ENCODE peak calls at places on chromosomes 3 and 15, in ten cellular contexts. One of them, this sample, is unnamed.
A peak's percentile ranks its signal among the peaks of the same experiment; 100 is the strongest.

GRCh38 chr3:47630810-47631209 is 52.1 kb upstream of the CSPG5 start:
- DNase-seq in uterus: no peak
- DNase-seq in dorsolateral prefrontal cortex: no peak
- DNase-seq in DND-41: no peak
- DNase-seq in H9: no peak
- DNase-seq in lower lobe of right lung: no peak
- DNase-seq in ovary: no peak
- DNase-seq in RWPE1: no peak
- DNase-seq in substantia nigra: no peak
- DNase-seq in left ventricle myocardium inferior: no peak
- DNase-seq in this sample: no peak

GRCh38 chr15:65655026-65655425 is 33.3 kb downstream of the SLC24A1 start:
- DNase-seq in uterus: no peak
- DNase-seq in dorsolateral prefrontal cortex: no peak
- DNase-seq in DND-41: no peak
- DNase-seq in H9: no peak
- DNase-seq in lower lobe of right lung: no peak
- DNase-seq in ovary: no peak
- DNase-seq in RWPE1: peak; percentile 58
- DNase-seq in substantia nigra: no peak
- DNase-seq in left ventricle myocardium inferior: no peak
- DNase-seq in this sample: no peak

GRCh38 chr3:18843188-18843587 is 305.1 kb upstream of the KCNH8 start:
- DNase-seq in uterus: no peak
- DNase-seq in dorsolateral prefrontal cortex: no peak
- DNase-seq in DND-41: no peak
- DNase-seq in H9: no peak
- DNase-seq in lower lobe of right lung: no peak
- DNase-seq in ovary: no peak
- DNase-seq in RWPE1: no peak
- DNase-seq in substantia nigra: no peak
- DNase-seq in left ventricle myocardium inferior: no peak
- DNase-seq in this sample: no peak

GRCh38 chr3:132262305-132262704 is 54.9 kb upstream of the ACP3 start:
- DNase-seq in uterus: no peak
- DNase-seq in dorsolateral prefrontal cortex: no peak
- DNase-seq in DND-41: no peak
- DNase-seq in H9: no peak
- DNase-seq in lower lobe of right lung: no peak
- DNase-seq in ovary: no peak
- DNase-seq in RWPE1: no peak
- DNase-seq in substantia nigra: no peak
- DNase-seq in left ventricle myocardium inferior: no peak
- DNase-seq in this sample: no peak

GRCh38 chr3:143883151-143883550 is 34.9 kb upstream of the SLC9A9 start:
- DNase-seq in uterus: no peak
- DNase-seq in dorsolateral prefrontal cortex: no peak
- DNase-seq in DND-41: no peak
- DNase-seq in H9: no peak
- DNase-seq in lower lobe of right lung: no peak
- DNase-seq in ovary: no peak
- DNase-seq in RWPE1: no peak
- DNase-seq in substantia nigra: no peak
- DNase-seq in left ventricle myocardium inferior: no peak
- DNase-seq in this sample: no peak

GRCh38 chr15:57866149-57866736 is 159.7 kb downstream of the POLR2M start:
- DNase-seq in uterus: peak; percentile 37
- DNase-seq in dorsolateral prefrontal cortex: no peak
- DNase-seq in DND-41: peak; percentile 67
- DNase-seq in H9: peak; percentile 67
- DNase-seq in lower lobe of right lung: peak; percentile 77
- DNase-seq in ovary: peak; percentile 30
- DNase-seq in RWPE1: peak; percentile 60
- DNase-seq in substantia nigra: no peak
- DNase-seq in left ventricle myocardium inferior: peak; percentile 68
- DNase-seq in this sample: no peak

GRCh38 chr3:132507657-132508056 is 89.4 kb upstream of the ACKR4 start:
- DNase-seq in uterus: no peak
- DNase-seq in dorsolateral prefrontal cortex: no peak
- DNase-seq in DND-41: no peak
- DNase-seq in H9: no peak
- DNase-seq in lower lobe of right lung: no peak
- DNase-seq in ovary: no peak
- DNase-seq in RWPE1: no peak
- DNase-seq in substantia nigra: no peak
- DNase-seq in left ventricle myocardium inferior: no peak
- DNase-seq in this sample: no peak

GRCh38 chr3:135779590-135780235 is 185.8 kb upstream of the PPP2R3A start:
- DNase-seq in uterus: no peak
- DNase-seq in dorsolateral prefrontal cortex: no peak
- DNase-seq in DND-41: no peak
- DNase-seq in H9: no peak
- DNase-seq in lower lobe of right lung: no peak
- DNase-seq in ovary: no peak
- DNase-seq in RWPE1: no peak
- DNase-seq in substantia nigra: no peak
- DNase-seq in left ventricle myocardium inferior: no peak
- DNase-seq in this sample: no peak

GRCh38 chr15:63089260-63090043 is 32.2 kb upstream of the LACTB start:
- DNase-seq in uterus: peak; percentile 82
- DNase-seq in dorsolateral prefrontal cortex: peak; percentile 13
- DNase-seq in DND-41: peak; percentile 49
- DNase-seq in H9: peak; percentile 86
- DNase-seq in lower lobe of right lung: no peak
- DNase-seq in ovary: no peak
- DNase-seq in RWPE1: no peak
- DNase-seq in substantia nigra: no peak
- DNase-seq in left ventricle myocardium inferior: peak; percentile 41
- DNase-seq in this sample: no peak

GRCh38 chr3:126827121-126827520 is 123.1 kb downstream of the CHCHD6 start:
- DNase-seq in uterus: no peak
- DNase-seq in dorsolateral prefrontal cortex: no peak
- DNase-seq in DND-41: no peak
- DNase-seq in H9: no peak
- DNase-seq in lower lobe of right lung: no peak
- DNase-seq in ovary: no peak
- DNase-seq in RWPE1: no peak
- DNase-seq in substantia nigra: no peak
- DNase-seq in left ventricle myocardium inferior: peak; percentile 54
- DNase-seq in this sample: no peak

GRCh38 chr15:44370830-44371229 is 56.6 kb upstream of the CTDSPL2 start:
- DNase-seq in uterus: no peak
- DNase-seq in dorsolateral prefrontal cortex: no peak
- DNase-seq in DND-41: no peak
- DNase-seq in H9: no peak
- DNase-seq in lower lobe of right lung: no peak
- DNase-seq in ovary: no peak
- DNase-seq in RWPE1: no peak
- DNase-seq in substantia nigra: no peak
- DNase-seq in left ventricle myocardium inferior: no peak
- DNase-seq in this sample: no peak

GRCh38 chr3:52298147-52299098 is 10.8 kb downstream of the GLYCTK start:
- DNase-seq in uterus: no peak
- DNase-seq in dorsolateral prefrontal cortex: no peak
- DNase-seq in DND-41: no peak
- DNase-seq in H9: peak; percentile 44
- DNase-seq in lower lobe of right lung: no peak
- DNase-seq in ovary: peak; percentile 49
- DNase-seq in RWPE1: no peak
- DNase-seq in substantia nigra: no peak
- DNase-seq in left ventricle myocardium inferior: no peak
- DNase-seq in this sample: no peak

GRCh38 chr3:195154111-195154791 is 116.7 kb downstream of the XXYLT1 start:
- DNase-seq in uterus: peak; percentile 49
- DNase-seq in dorsolateral prefrontal cortex: no peak
- DNase-seq in DND-41: no peak
- DNase-seq in H9: no peak
- DNase-seq in lower lobe of right lung: no peak
- DNase-seq in ovary: peak; percentile 51
- DNase-seq in RWPE1: no peak
- DNase-seq in substantia nigra: no peak
- DNase-seq in left ventricle myocardium inferior: no peak
- DNase-seq in this sample: no peak

GRCh38 chr15:97972366-97972765 is 11.9 kb downstream of the ARRDC4 start:
- DNase-seq in uterus: no peak
- DNase-seq in dorsolateral prefrontal cortex: peak; percentile 79
- DNase-seq in DND-41: no peak
- DNase-seq in H9: no peak
- DNase-seq in lower lobe of right lung: no peak
- DNase-seq in ovary: no peak
- DNase-seq in RWPE1: no peak
- DNase-seq in substantia nigra: no peak
- DNase-seq in left ventricle myocardium inferior: no peak
- DNase-seq in this sample: no peak

GRCh38 chr15:82952156-82953081 is at the start of gene HOMER2:
- DNase-seq in uterus: no peak
- DNase-seq in dorsolateral prefrontal cortex: peak; percentile 25
- DNase-seq in DND-41: no peak
- DNase-seq in H9: peak; percentile 55
- DNase-seq in lower lobe of right lung: peak; percentile 58
- DNase-seq in ovary: no peak
- DNase-seq in RWPE1: peak; percentile 42
- DNase-seq in substantia nigra: no peak
- DNase-seq in left ventricle myocardium inferior: peak; percentile 37
- DNase-seq in this sample: no peak

GRCh38 chr3:176909044-176909443 is 288.2 kb downstream of the TBL1XR1 start:
- DNase-seq in uterus: no peak
- DNase-seq in dorsolateral prefrontal cortex: no peak
- DNase-seq in DND-41: no peak
- DNase-seq in H9: no peak
- DNase-seq in lower lobe of right lung: no peak
- DNase-seq in ovary: no peak
- DNase-seq in RWPE1: no peak
- DNase-seq in substantia nigra: no peak
- DNase-seq in left ventricle myocardium inferior: no peak
- DNase-seq in this sample: no peak

DNA sequence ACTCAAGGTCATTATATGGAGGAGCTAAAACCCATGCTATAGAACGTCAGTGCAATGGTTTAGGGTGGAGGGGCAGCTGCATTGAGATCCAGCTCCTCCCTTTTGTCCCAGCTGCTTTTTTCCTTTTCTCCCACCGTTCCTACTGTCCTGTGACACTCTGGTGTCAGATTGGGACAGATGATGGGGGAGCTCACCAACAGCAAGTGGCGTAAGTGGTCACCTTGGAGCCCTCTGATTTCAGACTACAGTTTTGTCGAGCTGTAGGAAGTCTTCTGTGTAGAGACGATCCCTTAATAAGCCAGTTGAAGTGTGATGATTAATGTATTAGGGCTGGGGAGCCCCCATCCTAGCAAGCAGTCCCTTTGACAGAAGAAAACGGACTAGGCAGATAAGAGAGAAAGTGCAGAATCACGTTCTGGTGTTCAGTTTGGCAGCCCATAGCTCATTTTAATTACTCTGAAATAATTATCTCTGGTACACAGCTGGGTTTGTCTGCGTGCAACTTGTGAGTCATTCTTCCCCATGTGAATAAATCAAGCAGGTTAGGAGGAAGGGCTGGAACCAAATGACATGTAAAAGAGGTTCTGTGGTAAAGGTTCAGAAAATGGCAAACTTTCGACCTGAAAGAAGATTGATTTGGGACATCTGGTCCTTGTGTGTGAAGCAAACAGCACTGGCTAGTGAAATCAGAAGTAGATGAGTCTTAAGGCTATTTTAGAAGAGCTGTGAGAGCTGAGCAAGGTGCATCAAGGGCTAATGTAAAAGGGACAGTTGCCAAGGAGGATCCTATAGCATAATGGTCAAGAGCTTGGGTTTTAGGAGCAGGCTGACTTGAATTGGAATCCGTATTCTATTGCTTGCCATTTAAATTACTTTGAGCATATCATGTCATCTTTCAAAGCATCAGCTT is 241.4 kb downstream of the EDEM1 start:
- DNase-seq in uterus: peak; percentile 19
- DNase-seq in dorsolateral prefrontal cortex: no peak
- DNase-seq in DND-41: no peak
- DNase-seq in H9: no peak
- DNase-seq in lower lobe of right lung: no peak
- DNase-seq in ovary: no peak
- DNase-seq in RWPE1: no peak
- DNase-seq in substantia nigra: no peak
- DNase-seq in left ventricle myocardium inferior: no peak
- DNase-seq in this sample: peak; percentile 14
- H3K27ac ChIP-seq in uterus: no peak overlapping the region
- H3K27ac ChIP-seq in dorsolateral prefrontal cortex: no peak overlapping the region
- H3K27ac ChIP-seq in DND-41: no peak overlapping the region
- H3K27ac ChIP-seq in H9: no peak overlapping the region
- H3K27ac ChIP-seq in lower lobe of right lung: no peak overlapping the region
- H3K27ac ChIP-seq in ovary: no peak overlapping the region
- H3K27ac ChIP-seq in RWPE1: no peak overlapping the region
- H3K27ac ChIP-seq in substantia nigra: no peak overlapping the region
- H3K27ac ChIP-seq in left ventricle myocardium inferior: no peak overlapping the region
- H3K27ac ChIP-seq in this sample: no peak overlapping the region

GRCh38 chr15:59678620-59679019 is 10.5 kb downstream of the BNIP2 start:
- DNase-seq in uterus: no peak
- DNase-seq in dorsolateral prefrontal cortex: no peak
- DNase-seq in DND-41: no peak
- DNase-seq in H9: no peak
- DNase-seq in lower lobe of right lung: no peak
- DNase-seq in ovary: no peak
- DNase-seq in RWPE1: no peak
- DNase-seq in substantia nigra: no peak
- DNase-seq in left ventricle myocardium inferior: no peak
- DNase-seq in this sample: no peak
- H3K27ac ChIP-seq in uterus: no peak overlapping the region
- H3K27ac ChIP-seq in dorsolateral prefrontal cortex: no peak overlapping the region
- H3K27ac ChIP-seq in DND-41: no peak overlapping the region
- H3K27ac ChIP-seq in H9: no peak overlapping the region
- H3K27ac ChIP-seq in lower lobe of right lung: no peak overlapping the region
- H3K27ac ChIP-seq in ovary: no peak overlapping the region
- H3K27ac ChIP-seq in RWPE1: no peak overlapping the region
- H3K27ac ChIP-seq in substantia nigra: no peak overlapping the region
- H3K27ac ChIP-seq in left ventricle myocardium inferior: no peak overlapping the region
- H3K27ac ChIP-seq in this sample: no peak overlapping the region

DNA sequence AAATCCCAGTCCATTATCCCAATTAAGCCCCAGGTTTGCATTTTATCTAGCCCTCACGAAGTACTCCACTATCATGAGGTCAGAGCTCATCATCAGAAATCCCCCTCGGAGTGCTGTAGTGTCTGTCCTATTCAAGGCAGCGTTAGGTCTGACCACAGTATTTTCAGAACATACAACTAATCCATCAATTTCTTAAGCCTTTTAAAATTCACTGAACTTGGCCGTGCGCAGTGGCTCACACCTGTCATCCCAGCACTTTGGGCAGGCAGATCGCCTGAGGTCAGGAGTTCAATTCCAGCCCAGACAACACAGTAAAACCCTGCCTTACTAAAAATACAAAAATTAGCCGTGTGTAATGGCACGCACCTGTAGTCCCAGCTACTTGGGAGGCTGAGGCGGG is 11.9 kb downstream of the VGLL4 start:
- DNase-seq in uterus: no peak
- DNase-seq in dorsolateral prefrontal cortex: no peak
- DNase-seq in DND-41: no peak
- DNase-seq in H9: no peak
- DNase-seq in lower lobe of right lung: no peak
- DNase-seq in ovary: no peak
- DNase-seq in RWPE1: no peak
- DNase-seq in substantia nigra: no peak
- DNase-seq in left ventricle myocardium inferior: no peak
- DNase-seq in this sample: no peak
- H3K27ac ChIP-seq in uterus: peak overlapping the region; percentile 89
- H3K27ac ChIP-seq in dorsolateral prefrontal cortex: no peak overlapping the region
- H3K27ac ChIP-seq in DND-41: no peak overlapping the region
- H3K27ac ChIP-seq in H9: no peak overlapping the region
- H3K27ac ChIP-seq in lower lobe of right lung: no peak overlapping the region
- H3K27ac ChIP-seq in ovary: no peak overlapping the region
- H3K27ac ChIP-seq in RWPE1: no peak overlapping the region
- H3K27ac ChIP-seq in substantia nigra: no peak overlapping the region
- H3K27ac ChIP-seq in left ventricle myocardium inferior: peak overlapping the region; percentile 97
- H3K27ac ChIP-seq in this sample: no peak overlapping the region

GRCh38 chr3:138365991-138366759 is 17.8 kb downstream of the MRAS start:
- DNase-seq in uterus: no peak
- DNase-seq in dorsolateral prefrontal cortex: no peak
- DNase-seq in DND-41: no peak
- DNase-seq in H9: no peak
- DNase-seq in lower lobe of right lung: no peak
- DNase-seq in ovary: no peak
- DNase-seq in RWPE1: no peak
- DNase-seq in substantia nigra: no peak
- DNase-seq in left ventricle myocardium inferior: no peak
- DNase-seq in this sample: no peak
- H3K27ac ChIP-seq in uterus: peak overlapping the region; percentile 24
- H3K27ac ChIP-seq in dorsolateral prefrontal cortex: peak overlapping the region; percentile 76
- H3K27ac ChIP-seq in DND-41: no peak overlapping the region
- H3K27ac ChIP-seq in H9: no peak overlapping the region
- H3K27ac ChIP-seq in lower lobe of right lung: peak overlapping the region; percentile 38
- H3K27ac ChIP-seq in ovary: no peak overlapping the region
- H3K27ac ChIP-seq in RWPE1: no peak overlapping the region
- H3K27ac ChIP-seq in substantia nigra: no peak overlapping the region
- H3K27ac ChIP-seq in left ventricle myocardium inferior: peak overlapping the region; percentile 92
- H3K27ac ChIP-seq in this sample: no peak overlapping the region